ENCODE peak calls at places on chromosome 5, in eight cellular contexts. L is endodermal cell, B is ovary, E is breast epithelium, C is K562, A is brain microvascular endothelial cell, D is neural progenitor cell, X is A673. T is an unnamed sample.

GRCh38 chr5:100518377-100518776 is 16.8 kb upstream of the FAM174A start:
- DNase-seq in D (peak), A (no peak), X (no peak), L (peak), E (no peak), B (no peak), C (no peak), T (no peak)

GRCh38 chr5:79547429-79547822 is 33.5 kb upstream of the HOMER1 start:
- DNase-seq in C (no peak), E (no peak), X (no peak), B (no peak), L (peak), D (no peak), A (no peak), T (no peak)

GRCh38 chr5:72857396-72857795 is 40.9 kb downstream of the TNPO1 start:
- DNase-seq in C (no peak), E (no peak), A (no peak), B (no peak), X (no peak), D (no peak), L (no peak), T (no peak)

GRCh38 chr5:99543841-99544240 is 615.0 kb upstream of the CHD1 start:
- DNase-seq in A (no peak), D (no peak), C (no peak), B (no peak), L (no peak), E (no peak), X (no peak), T (no peak)

GRCh38 chr5:72470817-72471216 is 36.4 kb downstream of the ZNF366 start:
- DNase-seq in A (peak), C (no peak), E (no peak), X (no peak), D (no peak), B (no peak), L (no peak), T (no peak)

GRCh38 chr5:20347334-20347733 is 359.3 kb upstream of the CDH18 start:
- DNase-seq in L (no peak), B (no peak), A (no peak), X (no peak), D (no peak), C (no peak), E (no peak), T (no peak)

GRCh38 chr5:14385022-14385421 is 196.6 kb upstream of the OTULINL start:
- DNase-seq in A (no peak), E (no peak), D (no peak), L (no peak), B (no peak), C (no peak), X (no peak), T (no peak)

GRCh38 chr5:89178576-89178975 is 295.6 kb upstream of the MEF2C start:
- DNase-seq in C (no peak), E (no peak), X (no peak), L (no peak), B (no peak), D (no peak), A (no peak), T (no peak)

GRCh38 chr5:34563951-34564705 is 92.0 kb upstream of the RAI14 start:
- DNase-seq in B (peak), E (no peak), D (peak), C (no peak), A (peak), X (no peak), L (no peak), T (no peak)

GRCh38 chr5:61167382-61167781 is 5.1 kb upstream of the SMIM15 start:
- DNase-seq in X (peak), E (no peak), L (peak), A (peak), B (no peak), C (no peak), D (no peak), T (no peak)

GRCh38 chr5:74209566-74209965 is 431.0 kb downstream of the ENC1 start:
- DNase-seq in C (no peak), E (no peak), D (no peak), B (no peak), L (no peak), X (no peak), A (no peak), T (no peak)

GRCh38 chr5:141867651-141868050 is 10.6 kb downstream of the PCDH1 start:
- DNase-seq in C (peak), X (no peak), E (peak), D (no peak), L (no peak), A (no peak), B (no peak), T (no peak)

GRCh38 chr5:90560771-90561170 is 2.2 kb downstream of the ADGRV1 start:
- DNase-seq in E (no peak), B (no peak), L (no peak), X (peak), D (no peak), C (no peak), A (no peak), T (no peak)

GRCh38 chr5:96984506-96985192 is 48.8 kb downstream of the LNPEP start:
- DNase-seq in E (no peak), D (no peak), C (no peak), B (no peak), L (no peak), X (no peak), A (no peak), T (no peak)

GRCh38 chr5:78671609-78672008 is 23.0 kb upstream of the LHFPL2 start:
- DNase-seq in L (no peak), A (no peak), D (no peak), X (no peak), E (no peak), B (peak), C (no peak), T (no peak)

GRCh38 chr5:113505181-113505580 is 8.3 kb upstream of the YTHDC2 start:
- DNase-seq in D (no peak), L (no peak), A (peak), X (no peak), C (no peak), B (no peak), E (no peak), T (no peak)

GRCh38 chr5:172762214-172763119 is 8.5 kb downstream of the DUSP1 start:
- DNase-seq in C (no peak), D (no peak), A (no peak), E (peak), L (peak), X (no peak), B (no peak), T (no peak)
- H3K27ac ChIP-seq in C (no peak), D (no peak), A (no peak), E (no peak), L (no peak), X (no peak), B (no peak), T (no peak)

GRCh38 chr5:348726-349125 is 27.2 kb downstream of the AHRR start:
- DNase-seq in D (no peak), E (no peak), X (no peak), L (no peak), A (no peak), B (no peak), C (no peak), T (no peak)
- H3K4me3 ChIP-seq in D (no peak), E (no peak), X (no peak), L (no peak), A (no peak), B (no peak), C (no peak), T (no peak)

GRCh38 chr5:51347704-51348103 is 35.5 kb upstream of the ISL1 start:
- DNase-seq in E (no peak), X (peak), D (peak), L (no peak), C (no peak), B (no peak), A (no peak), T (no peak)
- TF ChIP-seq CTCF in E (no peak), X (peak), D (peak), L (peak), C (no peak), B (no peak), A (no peak), T (no peak)

DNA sequence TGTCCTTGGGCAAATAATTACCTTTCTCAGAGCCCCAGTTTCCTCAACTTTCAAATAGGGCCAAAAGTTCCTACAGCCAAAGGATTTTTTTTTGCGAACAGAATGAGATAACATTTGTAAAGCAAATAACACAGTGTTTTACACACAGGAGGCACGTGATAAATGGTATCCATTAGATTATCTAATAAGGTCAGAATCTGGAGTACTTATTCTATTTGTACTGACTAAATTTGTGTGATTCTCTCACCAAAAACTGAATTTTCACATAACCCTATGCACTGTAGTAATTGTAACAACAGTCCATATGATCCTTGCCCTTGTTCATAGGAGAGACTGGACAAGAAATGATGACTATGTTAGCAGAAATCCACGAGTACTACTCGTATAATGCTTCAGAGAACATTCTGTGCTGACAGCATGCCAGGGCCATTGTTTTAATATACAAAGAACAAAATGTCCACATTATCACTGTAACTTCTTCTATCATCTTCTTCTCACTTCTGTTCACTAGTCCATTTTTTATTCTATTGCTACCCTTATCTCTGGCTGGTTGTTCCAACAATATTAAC is 13.9 kb upstream of the FEM1C start:
- DNase-seq in A (peak), X (no peak), C (no peak), L (no peak), D (no peak), E (no peak), B (no peak), T (no peak)
- H3K27ac ChIP-seq in A (peak), X (no peak), C (no peak), L (no peak), D (no peak), E (no peak), B (no peak), T (no peak)

GRCh38 chr5:54882841-54883240 is 102.6 kb downstream of the ESM1 start:
- DNase-seq in X (no peak), B (no peak), L (no peak), E (no peak), C (no peak), D (no peak), A (no peak), T (no peak)
- H3K4me3 ChIP-seq in X (no peak), B (peak), L (peak), E (peak), C (no peak), D (no peak), A (no peak), T (peak)

GRCh38 chr5:168312606-168313297 is 21.3 kb downstream of the WWC1 start:
- DNase-seq in X (no peak), B (no peak), C (no peak), L (no peak), E (no peak), D (no peak), A (no peak), T (no peak)

GRCh38 chr5:168313596-168314204 is 22.3 kb downstream of the WWC1 start:
- DNase-seq in E (no peak), B (no peak), C (no peak), D (no peak), A (no peak), L (peak), X (no peak), T (no peak)

GRCh38 chr5:168315991-168316578 is 24.6 kb downstream of the WWC1 start:
- DNase-seq in E (peak), B (no peak), A (no peak), X (no peak), D (no peak), L (no peak), C (no peak), T (no peak)

GRCh38 chr5:168315416-168315990 is 24.1 kb downstream of the WWC1 start:
- DNase-seq in B (no peak), A (no peak), D (no peak), X (no peak), L (peak), C (no peak), E (no peak), T (no peak)

DNA sequence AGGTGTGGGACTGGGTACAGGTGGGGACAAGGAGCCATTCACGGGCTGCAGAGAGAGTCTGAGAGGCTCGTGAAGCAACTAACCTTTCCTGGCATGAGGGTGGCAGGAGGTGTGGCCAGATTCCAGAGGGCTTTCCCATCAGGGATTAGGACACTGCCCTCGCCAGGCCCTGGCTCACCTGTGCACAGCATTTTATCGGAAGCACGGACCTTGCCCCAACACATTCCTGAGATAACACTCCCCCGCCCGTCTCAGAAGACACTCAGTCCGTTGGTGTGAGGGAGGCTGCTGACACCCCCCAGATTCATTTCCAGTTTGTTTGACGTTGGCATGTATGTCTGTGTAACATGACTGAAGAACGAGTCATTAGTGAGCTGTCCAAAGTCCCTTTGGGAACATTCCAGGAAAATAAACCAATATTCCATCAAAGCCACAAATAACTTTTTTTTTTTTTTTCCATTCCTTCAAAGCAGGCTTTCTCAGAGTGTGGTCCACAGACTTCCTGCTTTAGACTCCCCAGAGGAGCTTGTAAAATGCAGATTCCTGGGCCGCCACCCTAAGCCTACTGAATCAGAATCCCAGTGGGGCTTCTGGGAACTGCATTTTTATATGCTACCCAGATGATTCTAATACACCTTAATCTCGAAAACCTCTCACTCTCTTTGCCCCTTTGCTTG is 23.4 kb downstream of the WWC1 start:
- DNase-seq in X (no peak), B (peak), D (no peak), L (peak), C (no peak), E (peak), A (peak), T (no peak)
- TF ChIP-seq CTCF in X (no peak), B (no peak), D (no peak), L (peak), C (no peak), E (no peak), A (peak), T (no peak)

GRCh38 chr5:95027775-95028174 is 257.1 kb downstream of the MCTP1 start:
- DNase-seq in C (no peak), L (no peak), A (no peak), B (no peak), D (no peak), E (no peak), X (no peak), T (no peak)
- H3K27ac ChIP-seq in C (no peak), L (no peak), A (no peak), B (no peak), D (no peak), E (no peak), X (no peak), T (no peak)

T was measured in coronary artery.